ENCODE peak calls at places on chromosome 7, in four cellular contexts. Z is ovary, F is psoas muscle, D is keratinocyte. E is an unnamed sample.

GRCh38 chr7:82131224-82131623 is 312.4 kb downstream of the CACNA2D1 start:
- DNase-seq in Z (no peak), F (no peak), D (no peak), E (no peak)

GRCh38 chr7:10474048-10474447 is 499.6 kb upstream of the PHF14 start:
- DNase-seq in Z (no peak), F (no peak), D (no peak), E (no peak)

GRCh38 chr7:22799633-22800032 is 23.0 kb downstream of the TOMM7 start:
- DNase-seq in Z (no peak), F (no peak), D (no peak), E (no peak)

GRCh38 chr7:139094596-139094995 is 14.9 kb downstream of the ZC3HAV1 start:
- DNase-seq in Z (no peak), F (no peak), D (no peak), E (no peak)

GRCh38 chr7:68478326-68478725 is 1119.9 kb upstream of the AUTS2 start:
- DNase-seq in Z (no peak), F (no peak), D (no peak), E (no peak)

GRCh38 chr7:92729172-92729571 is 107.2 kb downstream of the CDK6 start:
- DNase-seq in Z (no peak), F (no peak), D (no peak), E (no peak)

GRCh38 chr7:45157286-45157652 is 322 bp upstream of the RAMP3 start:
- DNase-seq in Z (no peak), F (no peak), D (no peak), E (no peak)

GRCh38 chr7:118280319-118281012 is 56.0 kb downstream of the ANKRD7 start:
- DNase-seq in Z (no peak), F (no peak), D (no peak), E (no peak)

GRCh38 chr7:102152672-102153585 is 133.7 kb upstream of the SH2B2 start:
- DNase-seq in Z (no peak), F (no peak), D (peak; percentile 94), E (no peak)

GRCh38 chr7:83486957-83487356 is 162.0 kb downstream of the SEMA3E start:
- DNase-seq in Z (no peak), F (no peak), D (no peak), E (no peak)

GRCh38 chr7:143322646-143323343 is 6.9 kb downstream of the CLCN1 start:
- DNase-seq in Z (no peak), F (peak; percentile 69), D (no peak), E (no peak)

GRCh38 chr7:143320620-143321019 is 4.7 kb downstream of the CLCN1 start:
- DNase-seq in Z (no peak), F (no peak), D (no peak), E (no peak)

GRCh38 chr7:143321242-143321641 is 5.3 kb downstream of the CLCN1 start:
- DNase-seq in Z (no peak), F (no peak), D (no peak), E (no peak)

GRCh38 chr7:143323650-143324049 is 7.7 kb downstream of the CLCN1 start:
- DNase-seq in Z (no peak), F (no peak), D (no peak), E (no peak)

DNA sequence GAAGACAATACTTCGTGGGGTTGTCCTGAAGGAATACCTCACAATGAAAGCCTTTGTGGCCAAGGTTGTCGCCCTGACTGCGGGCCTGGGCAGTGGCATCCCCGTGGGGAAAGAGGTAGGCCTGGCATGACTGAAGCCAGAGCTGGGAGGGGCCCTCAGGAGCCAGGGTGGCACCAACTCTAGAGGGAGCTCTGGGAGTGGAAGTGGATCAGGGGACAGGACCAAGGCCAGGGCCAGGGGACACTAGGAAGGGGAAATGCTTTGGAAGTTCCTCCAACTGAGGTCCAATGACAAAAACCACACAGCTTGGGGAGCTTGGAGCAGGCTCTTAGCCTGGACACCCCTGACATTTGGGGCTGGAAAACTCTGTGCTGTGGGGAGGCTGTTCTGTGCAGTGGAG is 5.8 kb downstream of the CLCN1 start:
- DNase-seq in Z (no peak), F (no peak), D (no peak), E (no peak)
- TF ChIP-seq CTCF in Z (no peak), F (no peak), D (peak; percentile 60), E (no peak)

GRCh38 chr7:104388222-104388621 is 59.8 kb downstream of the LHFPL3 start:
- DNase-seq in Z (no peak), F (no peak), D (no peak), E (no peak)
- H3K9me3 ChIP-seq in Z (no peaks in the 10 kb centered on the region), F (no peaks in the 10 kb centered on the region), D (no peaks in the 10 kb centered on the region), E (no peaks in the 10 kb centered on the region)

DNA sequence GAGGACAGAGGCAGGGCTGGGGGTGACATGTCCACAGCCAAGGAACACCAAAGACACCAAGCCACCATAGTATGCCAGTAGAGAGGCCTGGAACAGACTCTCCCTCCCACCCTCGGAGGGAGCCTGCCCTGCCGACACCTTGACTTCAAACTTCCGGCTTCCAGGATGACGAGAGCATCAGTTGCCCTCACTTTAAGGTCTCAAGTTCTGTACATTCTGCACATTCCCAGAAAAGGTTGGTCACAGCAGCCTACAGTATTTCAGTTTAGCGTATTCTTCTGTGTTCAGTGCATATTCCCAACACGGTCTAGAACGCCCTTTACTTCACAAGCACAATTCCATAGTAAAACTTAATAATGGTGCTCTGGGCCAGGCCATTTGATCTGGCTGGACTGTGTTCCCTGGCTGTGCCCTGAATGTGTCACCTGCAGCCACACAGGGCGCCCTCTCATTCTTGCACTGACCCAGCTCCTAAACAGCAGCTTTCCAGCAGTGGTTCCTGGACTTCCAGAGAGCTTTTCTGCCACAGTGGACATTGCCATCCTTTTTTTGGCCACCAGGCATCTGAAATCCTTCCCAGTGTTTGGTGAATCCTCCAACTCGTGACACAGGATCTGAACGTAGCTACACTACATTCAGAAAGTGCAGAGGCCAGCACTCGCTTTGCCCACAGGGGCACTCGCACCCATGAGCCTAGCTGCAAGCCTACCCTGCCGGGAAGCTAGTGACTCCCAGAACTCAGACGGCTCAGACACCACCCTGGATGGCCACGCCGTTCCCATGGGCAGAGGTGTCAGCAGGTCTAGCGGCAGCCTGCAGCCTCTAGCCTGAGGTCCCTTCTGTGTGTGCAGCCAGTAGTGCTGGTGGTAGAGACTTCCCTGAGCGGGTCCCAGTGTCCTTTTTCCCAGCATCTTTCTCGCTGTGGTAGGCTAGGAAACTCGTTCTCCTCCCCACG is 36.4 kb upstream of the INSIG1 start:
- DNase-seq in Z (no peak), F (no peak), D (no peak), E (no peak)
- TF ChIP-seq CTCF in Z (no peak), F (no peak), D (no peak), E (no peak)

DNA sequence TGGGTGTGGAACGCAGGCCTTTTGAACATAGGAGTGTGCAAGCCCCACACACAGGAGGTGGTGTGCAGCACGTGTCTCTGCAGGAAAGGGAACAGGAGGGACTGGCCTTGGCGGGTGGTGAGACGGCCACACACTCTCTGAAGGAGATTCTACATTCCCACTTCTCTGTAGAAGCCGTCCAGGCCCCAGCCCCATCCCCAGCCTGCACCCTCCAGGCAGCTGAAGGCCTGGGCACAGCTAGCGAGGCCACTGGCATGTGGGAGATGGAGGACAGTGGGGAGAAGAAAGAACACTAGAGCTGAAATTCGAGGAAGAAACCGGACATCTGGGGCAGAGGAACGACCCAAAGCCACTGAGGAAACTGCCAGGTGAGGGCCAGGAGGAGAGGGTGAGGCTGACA is 507.3 kb downstream of the DNAJB6 start:
- DNase-seq in Z (no peak), F (no peak), D (no peak), E (no peak)
- H3K9me3 ChIP-seq in Z (no peaks in the 10 kb centered on the region), F (no peaks in the 10 kb centered on the region), D (peaks cover 20% of the 10 kb centered on the region), E (no peaks in the 10 kb centered on the region)

DNA sequence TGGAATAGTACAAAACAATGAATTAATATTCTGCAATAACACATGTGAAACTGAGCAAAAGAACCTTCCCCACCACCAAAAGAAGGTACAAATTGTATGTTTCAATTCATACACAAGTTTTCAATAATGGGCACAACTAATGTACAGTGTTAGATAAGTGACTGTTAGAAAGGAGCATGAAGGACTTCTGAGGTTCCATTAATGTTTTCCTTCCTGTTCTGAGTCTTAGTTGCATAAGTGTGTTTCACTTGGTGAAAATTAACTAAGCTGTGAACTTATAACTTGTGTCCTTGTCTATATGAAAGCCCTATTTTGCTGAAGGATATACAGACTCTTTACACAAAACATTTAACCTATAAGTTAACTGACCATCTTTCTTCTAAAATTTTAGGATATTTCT is 8.2 kb downstream of the GSAP start:
- DNase-seq in Z (no peak), F (no peak), D (no peak), E (no peak)
- TF ChIP-seq CTCF in Z (no peak), F (no peak), D (no peak), E (no peak)

GRCh38 chr7:41592794-41593193 is 110.1 kb downstream of the INHBA start:
- DNase-seq in Z (no peak), F (no peak), D (no peak), E (no peak)

GRCh38 chr7:41592226-41592625 is 110.7 kb downstream of the INHBA start:
- DNase-seq in Z (no peak), F (no peak), D (no peak), E (no peak)

DNA sequence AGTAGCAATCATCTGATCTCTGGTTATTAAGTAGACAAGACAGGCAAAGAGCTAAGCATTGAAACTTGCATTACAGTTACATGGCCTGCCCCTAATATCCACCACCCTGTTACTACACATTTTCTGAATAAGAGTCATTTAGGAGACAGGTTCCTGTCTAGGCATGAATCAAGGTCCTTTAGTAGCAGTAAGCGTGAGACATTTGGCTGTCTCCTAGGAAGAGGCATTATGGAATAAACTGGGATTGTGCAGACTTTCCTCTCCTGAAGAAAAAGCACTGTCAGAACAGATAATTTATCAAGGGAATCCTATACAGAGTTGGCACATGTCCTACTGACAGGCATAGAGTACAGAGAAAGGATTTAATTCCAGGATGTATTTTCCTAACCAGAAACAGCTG is 111.9 kb downstream of the INHBA start:
- DNase-seq in Z (no peak), F (no peak), D (no peak), E (no peak)
- H3K9me3 ChIP-seq in Z (no peaks in the 10 kb centered on the region), F (no peaks in the 10 kb centered on the region), D (no peaks in the 10 kb centered on the region), E (no peaks in the 10 kb centered on the region)

DNA sequence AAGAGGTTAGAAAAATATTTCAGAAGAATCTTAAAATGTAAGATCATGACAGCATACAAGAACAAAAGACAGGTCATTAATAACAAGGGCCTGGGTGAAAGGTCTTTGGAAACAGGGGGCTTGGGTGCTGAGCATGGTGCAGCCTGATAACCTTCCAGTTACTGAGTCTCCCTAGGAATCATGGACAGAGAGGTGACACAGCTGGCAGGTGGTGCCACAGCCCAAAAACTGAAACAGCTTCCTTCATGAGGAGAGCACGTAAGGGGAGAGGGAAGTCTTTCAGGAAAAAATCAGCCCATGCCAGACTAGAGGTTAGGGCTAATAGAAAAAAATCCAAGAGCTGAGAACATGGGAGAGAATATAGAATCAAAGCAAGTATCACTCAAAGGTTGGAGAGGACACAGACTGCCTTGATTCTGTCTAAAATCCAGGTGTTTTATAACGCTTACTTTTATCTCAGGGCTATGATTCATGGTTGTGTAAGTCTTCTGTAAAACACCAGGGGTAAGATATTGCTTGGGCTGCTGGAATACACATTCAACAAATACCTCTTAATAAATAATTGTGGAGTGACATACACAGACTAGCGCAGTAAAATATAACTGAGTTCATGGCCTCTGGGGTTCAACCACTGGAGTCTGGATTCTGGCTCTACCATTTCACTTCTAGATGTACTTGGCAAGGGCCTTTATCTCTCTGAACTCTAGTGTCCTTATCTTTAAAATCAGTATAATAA is 88.1 kb downstream of the SEMA3C start:
- DNase-seq in Z (no peak), F (no peak), D (no peak), E (no peak)
- TF ChIP-seq CTCF in Z (no peak), F (no peak), D (no peak), E (no peak)

GRCh38 chr7:158249692-158250091 is 337.9 kb downstream of the PTPRN2 start:
- DNase-seq in Z (no peak), F (no peak), D (no peak), E (no peak)
- H3K9me3 ChIP-seq in Z (no peaks in the 10 kb centered on the region), F (no peaks in the 10 kb centered on the region), D (peaks cover 38% of the 10 kb centered on the region), E (no peaks in the 10 kb centered on the region)